ENCODE peak calls at places on chromosomes 16 and 17, in six cellular contexts. I is HCEC 1CT; V is stimulated activated CD8-positive, alpha-beta memory T cell treated with anti-CD3 and anti-CD28 coated beads, Interleukin-7, amount 100 ng/mL, for 1 hour; R is T-helper 1 cell; T is mammary epithelial cell; N is Calu3. U is an unnamed sample.

GRCh38 chr16:68265078-68265925 is 976 bp downstream of the SLC7A6 start:
- DNase-seq in I (peak), V (no peak), R (peak), T (peak), N (peak), U (peak)

GRCh38 chr17:64603987-64604386 is 58.1 kb downstream of the SMURF2 start:
- DNase-seq in I (no peak), V (no peak), R (no peak), T (no peak), N (no peak), U (no peak)

GRCh38 chr17:20156196-20157077 is 147.3 kb downstream of the SPECC1 start:
- DNase-seq in I (no peak), V (no peak), R (peak), T (peak), N (peak), U (peak)

GRCh38 chr16:81807767-81808166 is 28.7 kb downstream of the PLCG2 start:
- DNase-seq in I (no peak), V (no peak), R (no peak), T (no peak), N (no peak), U (no peak)

GRCh38 chr17:1562178-1562643 is 381 bp downstream of the PITPNA start:
- DNase-seq in I (no peak), V (no peak), R (peak), T (no peak), N (no peak), U (peak)

GRCh38 chr17:44005865-44006580 is 1.6 kb downstream of the NAGS start:
- DNase-seq in I (peak), V (no peak), R (peak), T (peak), N (peak), U (no peak)

GRCh38 chr17:61139219-61139618 is 260.4 kb upstream of the TBX2 start:
- DNase-seq in I (peak), V (peak), R (peak), T (peak), N (no peak), U (peak)

GRCh38 chr17:78725448-78726021 is 56.5 kb downstream of the CYTH1 start:
- DNase-seq in I (no peak), V (no peak), R (no peak), T (no peak), N (no peak), U (no peak)

GRCh38 chr17:33816842-33817241 is 438.2 kb upstream of the CCL2 start:
- DNase-seq in I (no peak), V (no peak), R (no peak), T (no peak), N (no peak), U (no peak)

GRCh38 chr16:11114366-11115164 is 141.4 kb downstream of the SOCS1 start:
- DNase-seq in I (no peak), V (no peak), R (no peak), T (no peak), N (no peak), U (no peak)

GRCh38 chr17:72580321-72581127 is 459.7 kb downstream of the SOX9 start:
- DNase-seq in I (no peak), V (no peak), R (no peak), T (peak), N (no peak), U (no peak)

GRCh38 chr16:4293822-4294457 is 21.1 kb upstream of the TFAP4 start:
- DNase-seq in I (peak), V (no peak), R (no peak), T (peak), N (peak), U (peak)

GRCh38 chr16:78285437-78285917 is 186.0 kb downstream of the WWOX start:
- DNase-seq in I (no peak), V (no peak), R (no peak), T (no peak), N (no peak), U (no peak)

GRCh38 chr16:566475-567361 is at the start of gene NHLRC4:
- DNase-seq in I (peak), V (no peak), R (peak), T (no peak), N (no peak), U (peak)

GRCh38 chr17:14042411-14042810 is 26.9 kb upstream of the COX10 start:
- DNase-seq in I (no peak), V (no peak), R (no peak), T (no peak), N (no peak), U (no peak)

GRCh38 chr16:617855-618254 is 12.9 kb upstream of the WFIKKN1 start:
- DNase-seq in I (no peak), V (no peak), R (no peak), T (no peak), N (no peak), U (no peak)

GRCh38 chr16:82631701-82632685 is 5.2 kb downstream of the CDH13 start:
- DNase-seq in I (no peak), V (no peak), R (no peak), T (peak), N (no peak), U (peak)

GRCh38 chr17:76427457-76428231 is 25.3 kb downstream of the UBE2O start:
- DNase-seq in I (peak), V (no peak), R (no peak), T (no peak), N (no peak), U (no peak)

GRCh38 chr16:22323998-22324786 is 27.0 kb downstream of the POLR3E start:
- DNase-seq in I (no peak), V (no peak), R (no peak), T (no peak), N (no peak), U (no peak)

GRCh38 chr17:19410101-19410500 is 931 bp upstream of the RNF112 start:
- DNase-seq in I (no peak), V (no peak), R (no peak), T (no peak), N (no peak), U (no peak)

GRCh38 chr17:44198721-44199552 is 747 bp downstream of the ATXN7L3 start:
- DNase-seq in I (peak), V (no peak), R (peak), T (peak), N (peak), U (peak)

GRCh38 chr17:76271669-76272540 is 6.8 kb downstream of the UBALD2 start:
- DNase-seq in I (no peak), V (no peak), R (peak), T (no peak), N (no peak), U (no peak)

GRCh38 chr16:66427451-66427860 is 361 bp downstream of the BEAN1 start:
- DNase-seq in I (no peak), V (no peak), R (no peak), T (no peak), N (no peak), U (no peak)

GRCh38 chr17:83096401-83097220 is 17.2 kb downstream of the METRNL start:
- DNase-seq in I (no peak), V (no peak), R (no peak), T (no peak), N (peak), U (no peak)

GRCh38 chr16:57576429-57576870 is 34.0 kb downstream of the ADGRG5 start:
- DNase-seq in I (peak), V (peak), R (peak), T (peak), N (peak), U (peak)

GRCh38 chr17:62668091-62668804 is 40.8 kb downstream of the MRC2 start:
- DNase-seq in I (no peak), V (no peak), R (no peak), T (peak), N (no peak), U (peak)

GRCh38 chr17:77002103-77003045 is 134.2 kb downstream of the MGAT5B start:
- DNase-seq in I (peak), V (no peak), R (no peak), T (peak), N (peak), U (peak)

GRCh38 chr16:85490971-85491771 is 122.0 kb upstream of the GSE1 start:
- DNase-seq in I (no peak), V (no peak), R (no peak), T (no peak), N (peak), U (no peak)

GRCh38 chr17:41734139-41734948 is at the start of gene HAP1:
- DNase-seq in I (no peak), V (no peak), R (no peak), T (peak), N (peak), U (peak)

GRCh38 chr17:45895304-45895968 is 1.1 kb downstream of the MAPT start:
- DNase-seq in I (no peak), V (no peak), R (peak), T (peak), N (peak), U (peak)

GRCh38 chr17:73705594-73705993 is 61.3 kb upstream of the SDK2 start:
- DNase-seq in I (no peak), V (no peak), R (no peak), T (no peak), N (no peak), U (peak)

GRCh38 chr16:86145669-86146068 is 246.7 kb downstream of the IRF8 start:
- DNase-seq in I (no peak), V (no peak), R (no peak), T (no peak), N (no peak), U (no peak)